ENCODE peak calls at places on chromosomes 5 and 9, in seven cellular contexts. A is A549, Q is Peyer's patch, F is mammary epithelial cell, S is endodermal cell, T is prostate gland, O is OCI-LY7. J is an unnamed sample.

GRCh38 chr5:76716456-76717157 is 681 bp downstream of the F2R start:
- DNase-seq in A (no peak), T (no peak), S (peak; percentile 76), Q (no peak), F (no peak), O (no peak), J (peak; percentile 23)

GRCh38 chr5:87770016-87770415 is 357.3 kb upstream of the CCNH start:
- DNase-seq in S (no peak), Q (no peak), A (no peak), F (no peak), O (no peak), T (no peak), J (no peak)

GRCh38 chr5:176528301-176528700 is 8.9 kb downstream of the RNF44 start:
- DNase-seq in Q (no peak), S (no peak), A (no peak), O (peak; percentile 72), F (no peak), T (no peak), J (no peak)

GRCh38 chr5:64273276-64273675 is 107.6 kb downstream of the RNF180 start:
- DNase-seq in S (no peak), Q (no peak), T (no peak), A (no peak), O (no peak), F (no peak), J (no peak)

GRCh38 chr5:14011089-14012004 is 66.9 kb upstream of the DNAH5 start:
- DNase-seq in Q (peak; percentile 57), F (peak; percentile 90), S (peak; percentile 97), O (peak; percentile 67), T (peak; percentile 83), A (peak; percentile 64), J (peak; percentile 87)

GRCh38 chr9:96289392-96289791 is 12.6 kb downstream of the HSD17B3 start:
- DNase-seq in Q (no peak), T (no peak), F (no peak), O (no peak), S (no peak), A (no peak), J (no peak)

GRCh38 chr5:159891371-159891770 is 24.9 kb upstream of the ADRA1B start:
- DNase-seq in T (no peak), F (no peak), O (no peak), Q (no peak), A (no peak), S (peak; percentile 69), J (no peak)

GRCh38 chr9:93813221-93813620 is 141.9 kb downstream of the BARX1 start:
- DNase-seq in F (no peak), T (no peak), Q (no peak), O (no peak), A (no peak), S (no peak), J (no peak)

GRCh38 chr9:32954642-32955041 is 46.8 kb downstream of the APTX start:
- DNase-seq in T (no peak), O (no peak), F (no peak), S (no peak), Q (no peak), A (no peak), J (no peak)

GRCh38 chr5:93601433-93602175 is 18.6 kb downstream of the NR2F1 start:
- DNase-seq in Q (no peak), F (no peak), A (no peak), S (no peak), T (no peak), O (no peak), J (no peak)

GRCh38 chr5:114449836-114450515 is 88.1 kb downstream of the KCNN2 start:
- DNase-seq in T (peak; percentile 66), F (peak; percentile 29), A (peak; percentile 57), S (peak; percentile 90), Q (peak; percentile 20), O (peak; percentile 53), J (peak; percentile 80)

GRCh38 chr5:111113678-111114077 is 21.5 kb downstream of the WDR36 start:
- DNase-seq in O (no peak), A (no peak), F (no peak), Q (no peak), T (no peak), S (no peak), J (no peak)

GRCh38 chr5:153824909-153825308 is 213.8 kb downstream of the FAM114A2 start:
- DNase-seq in T (no peak), S (peak; percentile 97), F (no peak), Q (no peak), A (no peak), O (peak; percentile 92), J (no peak)

GRCh38 chr5:133247881-133248642 is 196.2 kb downstream of the HSPA4 start:
- DNase-seq in Q (no peak), O (no peak), F (no peak), T (no peak), S (peak; percentile 91), A (peak; percentile 73), J (peak; percentile 38)

GRCh38 chr5:143506881-143507552 is 103.5 kb upstream of the NR3C1 start:
- DNase-seq in F (peak; percentile 90), T (peak; percentile 44), S (no peak), O (no peak), Q (no peak), A (peak; percentile 65), J (no peak)

GRCh38 chr9:109447329-109448076 is 50.6 kb downstream of the PTPN3 start:
- DNase-seq in Q (no peak), T (no peak), A (no peak), S (no peak), O (no peak), F (peak; percentile 39), J (no peak)

DNA sequence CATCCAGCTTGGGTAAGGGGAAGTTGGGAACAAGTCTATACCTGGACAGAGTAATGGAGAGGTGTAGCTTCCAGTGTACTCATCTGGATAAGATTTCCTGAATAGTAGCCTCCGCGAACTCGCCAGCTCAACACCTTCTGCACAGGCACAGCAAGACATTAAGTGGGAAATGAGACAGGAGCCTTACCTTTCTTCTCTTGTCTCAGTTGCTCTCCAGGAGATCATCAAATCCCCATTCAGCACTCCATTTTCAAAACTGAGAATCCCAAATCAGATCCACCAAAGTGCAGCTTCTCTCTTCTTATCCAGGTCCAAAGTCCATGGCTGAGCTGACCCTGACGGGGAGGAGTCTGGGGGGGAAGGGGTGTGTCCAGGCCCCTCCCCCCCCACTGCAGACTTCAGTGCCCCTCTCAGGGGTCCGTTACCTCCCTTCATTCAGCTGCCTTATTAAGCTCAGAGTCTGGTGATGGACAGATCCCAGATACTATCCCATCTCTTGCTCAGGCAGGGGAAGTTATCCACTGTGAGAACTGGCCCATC is 5.9 kb upstream of the MGAT1 start:
- DNase-seq in O (no peak), Q (no peak), A (no peak), F (peak; percentile 40), S (no peak), T (no peak), J (peak; percentile 4)
- H3K27ac ChIP-seq in O (peak overlapping the region; percentile 96), Q (peak overlapping the region; percentile 92), A (peak overlapping the region; percentile 100), F (no peak overlapping the region), S (no peak overlapping the region), T (peak overlapping the region; percentile 99), J (peak overlapping the region; percentile 9)

GRCh38 chr5:178524093-178524882 is 65.9 kb downstream of the COL23A1 start:
- DNase-seq in T (no peak), F (no peak), O (no peak), Q (no peak), A (no peak), S (no peak), J (no peak)

GRCh38 chr5:178527458-178528307 is 62.5 kb downstream of the COL23A1 start:
- DNase-seq in T (peak; percentile 52), F (no peak), O (no peak), Q (no peak), S (no peak), A (no peak), J (peak; percentile 67)

GRCh38 chr5:178529080-178529479 is 61.1 kb downstream of the COL23A1 start:
- DNase-seq in S (no peak), T (no peak), O (no peak), F (no peak), Q (no peak), A (no peak), J (no peak)

GRCh38 chr5:178526796-178527457 is 63.3 kb downstream of the COL23A1 start:
- DNase-seq in F (no peak), A (no peak), Q (no peak), S (peak; percentile 67), T (no peak), O (no peak), J (no peak)

GRCh38 chr5:178525906-178526732 is 64.1 kb downstream of the COL23A1 start:
- DNase-seq in T (no peak), S (no peak), A (no peak), Q (no peak), O (no peak), F (no peak), J (no peak)
- H3K9me3 ChIP-seq in T (no peaks in the 10 kb centered on the region), S (no peaks in the 10 kb centered on the region), A (no peaks in the 10 kb centered on the region), Q (no peaks in the 10 kb centered on the region), O (no peaks in the 10 kb centered on the region), F (peaks cover 21% of the 10 kb centered on the region), J (no peaks in the 10 kb centered on the region)

GRCh38 chr9:38026840-38027527 is 42.0 kb downstream of the SHB start:
- DNase-seq in F (no peak), O (no peak), Q (no peak), T (no peak), S (no peak), A (no peak), J (no peak)

GRCh38 chr9:38024036-38024681 is 44.9 kb downstream of the SHB start:
- DNase-seq in Q (no peak), S (peak; percentile 81), A (no peak), T (peak; percentile 83), O (no peak), F (peak; percentile 94), J (no peak)

GRCh38 chr9:38023661-38024035 is 45.4 kb downstream of the SHB start:
- DNase-seq in F (no peak), T (no peak), O (no peak), A (no peak), Q (no peak), S (no peak), J (no peak)

GRCh38 chr9:38026021-38026809 is 42.8 kb downstream of the SHB start:
- DNase-seq in F (peak; percentile 90), T (no peak), Q (no peak), S (peak; percentile 83), A (peak; percentile 62), O (no peak), J (peak; percentile 59)

DNA sequence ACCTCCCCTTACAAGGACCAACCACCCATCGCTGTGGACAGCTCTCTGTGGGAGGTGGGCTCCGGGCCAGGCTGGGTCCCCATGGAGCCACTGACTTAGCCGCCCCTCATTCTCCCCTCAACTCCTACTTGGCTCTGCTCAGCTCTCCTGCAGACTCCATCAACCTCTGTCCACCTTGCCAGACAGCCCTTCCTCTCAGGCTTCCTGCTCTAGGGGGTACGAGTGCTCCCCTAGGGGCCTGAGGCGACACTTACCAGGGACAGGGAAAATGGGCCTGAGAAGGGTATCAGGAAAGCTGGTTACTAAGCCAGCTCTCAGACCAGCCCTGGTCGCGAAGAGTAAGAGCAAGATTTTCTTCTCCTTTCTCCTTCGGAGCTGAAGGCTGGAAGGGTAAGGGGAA is 43.9 kb downstream of the SHB start:
- DNase-seq in Q (no peak), S (no peak), T (no peak), F (no peak), O (no peak), A (no peak), J (no peak)
- H3K27ac ChIP-seq in Q (no peak overlapping the region), S (no peak overlapping the region), T (peak overlapping the region; percentile 68), F (peak overlapping the region; percentile 82), O (no peak overlapping the region), A (peak overlapping the region; percentile 97), J (peak overlapping the region; percentile 74)

DNA sequence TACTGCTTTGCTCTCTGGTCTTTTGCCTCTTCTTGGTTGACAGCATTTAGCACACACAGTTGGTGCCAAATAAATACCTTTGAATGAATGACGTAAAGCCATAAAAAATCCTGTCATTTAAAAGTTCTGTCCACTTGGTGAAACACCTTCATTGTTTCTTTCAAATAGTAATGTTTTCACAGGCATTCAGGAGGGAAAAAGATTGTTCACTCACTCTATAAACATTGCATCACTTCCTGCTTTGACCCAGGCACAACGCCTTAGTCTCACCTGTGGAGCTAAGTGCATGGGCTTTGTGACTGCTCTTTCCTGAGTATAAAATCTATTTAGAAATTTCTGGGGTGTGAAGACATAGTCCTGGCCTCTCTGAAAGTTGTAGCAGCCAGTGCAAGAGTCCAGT is 88.9 kb upstream of the CXCL14 start:
- DNase-seq in A (no peak), O (no peak), S (no peak), Q (no peak), T (no peak), F (peak; percentile 62), J (no peak)
- H3K9me3 ChIP-seq in A (no peaks in the 10 kb centered on the region), O (no peaks in the 10 kb centered on the region), S (no peaks in the 10 kb centered on the region), Q (no peaks in the 10 kb centered on the region), T (no peaks in the 10 kb centered on the region), F (no peaks in the 10 kb centered on the region), J (no peaks in the 10 kb centered on the region)